ENCODE peak calls at places on chromosomes 12 and 14, in ten cellular contexts. One of them, this sample, is unnamed.

GRCh38 chr12:52434096-52434733 is at the start of gene KRT75:
- DNase-seq in transverse colon: no peak
- DNase-seq in right lobe of liver: no peak
- DNase-seq in breast epithelium: no peak
- DNase-seq in HCT116: no peak
- DNase-seq in A549: no peak
- DNase-seq in ovary: no peak
- DNase-seq in stomach: no peak
- DNase-seq in endothelial cell of umbilical vein: no peak
- DNase-seq in IMR-90: no peak
- DNase-seq in this sample: no peak

GRCh38 chr12:24195063-24195462 is 245.6 kb upstream of the SOX5 start:
- DNase-seq in breast epithelium: no peak
- DNase-seq in right lobe of liver: no peak
- DNase-seq in IMR-90: no peak
- DNase-seq in ovary: no peak
- DNase-seq in stomach: no peak
- DNase-seq in transverse colon: no peak
- DNase-seq in endothelial cell of umbilical vein: no peak
- DNase-seq in A549: no peak
- DNase-seq in HCT116: no peak
- DNase-seq in this sample: no peak

GRCh38 chr12:93502802-93503623 is 35.7 kb downstream of the MRPL42 start:
- DNase-seq in endothelial cell of umbilical vein: peak
- DNase-seq in breast epithelium: no peak
- DNase-seq in A549: no peak
- DNase-seq in HCT116: peak
- DNase-seq in ovary: peak
- DNase-seq in right lobe of liver: no peak
- DNase-seq in stomach: peak
- DNase-seq in IMR-90: peak
- DNase-seq in transverse colon: peak
- DNase-seq in this sample: no peak

GRCh38 chr12:26580619-26581018 is 252.4 kb downstream of the ITPR2 start:
- DNase-seq in right lobe of liver: no peak
- DNase-seq in IMR-90: no peak
- DNase-seq in endothelial cell of umbilical vein: no peak
- DNase-seq in A549: no peak
- DNase-seq in transverse colon: no peak
- DNase-seq in ovary: no peak
- DNase-seq in breast epithelium: no peak
- DNase-seq in HCT116: no peak
- DNase-seq in stomach: no peak
- DNase-seq in this sample: no peak

GRCh38 chr12:1787714-1788113 is 32.7 kb upstream of the LRTM2 start:
- DNase-seq in endothelial cell of umbilical vein: no peak
- DNase-seq in A549: no peak
- DNase-seq in IMR-90: no peak
- DNase-seq in ovary: no peak
- DNase-seq in transverse colon: no peak
- DNase-seq in right lobe of liver: peak
- DNase-seq in HCT116: no peak
- DNase-seq in stomach: no peak
- DNase-seq in breast epithelium: no peak
- DNase-seq in this sample: no peak

GRCh38 chr12:130775953-130776856 is 60.1 kb upstream of the RIMBP2 start:
- DNase-seq in IMR-90: peak
- DNase-seq in breast epithelium: no peak
- DNase-seq in ovary: peak
- DNase-seq in A549: peak
- DNase-seq in right lobe of liver: no peak
- DNase-seq in stomach: no peak
- DNase-seq in HCT116: peak
- DNase-seq in transverse colon: peak
- DNase-seq in endothelial cell of umbilical vein: peak
- DNase-seq in this sample: peak

GRCh38 chr12:54159549-54159948 is 29.2 kb downstream of the SMUG1 start:
- DNase-seq in endothelial cell of umbilical vein: no peak
- DNase-seq in IMR-90: no peak
- DNase-seq in stomach: no peak
- DNase-seq in breast epithelium: no peak
- DNase-seq in ovary: no peak
- DNase-seq in HCT116: no peak
- DNase-seq in right lobe of liver: no peak
- DNase-seq in transverse colon: no peak
- DNase-seq in A549: no peak
- DNase-seq in this sample: no peak

GRCh38 chr12:89574736-89575208 is 48.9 kb upstream of the POC1B start:
- DNase-seq in transverse colon: no peak
- DNase-seq in ovary: no peak
- DNase-seq in right lobe of liver: no peak
- DNase-seq in IMR-90: peak
- DNase-seq in stomach: no peak
- DNase-seq in breast epithelium: no peak
- DNase-seq in endothelial cell of umbilical vein: peak
- DNase-seq in A549: no peak
- DNase-seq in HCT116: no peak
- DNase-seq in this sample: peak

DNA sequence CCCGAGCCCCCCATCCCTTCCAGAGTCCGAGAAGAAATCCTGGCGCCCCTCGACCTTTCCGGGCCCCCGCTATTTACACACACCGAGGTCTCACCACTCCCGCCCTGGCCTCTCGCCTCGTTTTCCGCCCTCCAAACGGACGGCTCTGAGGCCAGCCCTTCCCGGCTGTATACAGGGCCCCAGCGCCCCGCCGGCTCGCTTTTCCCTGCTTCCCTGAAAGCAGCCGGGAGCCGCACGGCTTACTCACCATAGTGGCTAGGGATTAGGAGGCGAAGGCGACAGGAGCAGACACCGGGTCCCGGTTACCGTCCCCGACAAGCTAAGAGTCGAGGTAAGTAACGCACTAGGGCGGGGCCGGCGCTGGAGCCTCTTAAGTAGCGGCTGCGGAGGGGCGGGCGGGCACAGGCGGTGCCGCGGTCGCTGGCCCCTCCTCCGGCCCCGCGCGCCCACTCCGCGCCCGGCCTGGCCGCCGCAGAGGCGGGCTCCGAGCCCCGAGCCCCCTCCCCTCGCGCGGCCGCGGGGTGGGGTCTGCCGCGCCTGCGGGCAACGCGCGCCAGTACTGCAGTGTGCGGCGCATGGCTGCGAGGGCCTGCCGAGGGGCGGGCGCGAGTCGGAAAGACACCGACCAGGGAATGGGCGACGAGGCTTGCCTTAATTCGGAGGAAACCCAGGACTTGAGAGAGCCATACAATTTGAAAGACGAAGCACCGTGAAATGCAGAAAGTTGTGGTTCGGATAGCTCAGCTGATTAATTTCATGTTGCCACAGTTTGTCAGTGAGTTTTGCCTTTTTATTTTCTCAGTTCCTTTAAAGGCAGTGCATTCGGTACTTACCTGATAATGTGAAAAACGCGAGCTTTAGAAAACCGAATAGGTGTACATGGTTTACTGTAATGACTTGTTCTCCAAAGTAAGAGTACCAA is at the start of gene TUBA1B:
- DNase-seq in endothelial cell of umbilical vein: peak
- DNase-seq in breast epithelium: peak
- DNase-seq in right lobe of liver: peak
- DNase-seq in transverse colon: peak
- DNase-seq in HCT116: peak
- DNase-seq in ovary: peak
- DNase-seq in stomach: peak
- DNase-seq in IMR-90: peak
- DNase-seq in A549: peak
- DNase-seq in this sample: peak
- TF ChIP-seq POLR2A in endothelial cell of umbilical vein: peak
- TF ChIP-seq POLR2A in breast epithelium: peak
- TF ChIP-seq POLR2A in right lobe of liver: peak
- TF ChIP-seq POLR2A in transverse colon: peak
- TF ChIP-seq POLR2A in HCT116: peak
- TF ChIP-seq POLR2A in ovary: peak
- TF ChIP-seq POLR2A in stomach: peak
- TF ChIP-seq POLR2A in IMR-90: peak
- TF ChIP-seq POLR2A in A549: peak
- TF ChIP-seq POLR2A in this sample: peak

GRCh38 chr12:108567388-108567787 is 5.0 kb downstream of the ISCU start:
- DNase-seq in HCT116: no peak
- DNase-seq in A549: no peak
- DNase-seq in transverse colon: no peak
- DNase-seq in IMR-90: no peak
- DNase-seq in ovary: no peak
- DNase-seq in stomach: no peak
- DNase-seq in right lobe of liver: no peak
- DNase-seq in breast epithelium: no peak
- DNase-seq in endothelial cell of umbilical vein: no peak
- DNase-seq in this sample: no peak

GRCh38 chr12:108566452-108566851 is 4.1 kb downstream of the ISCU start:
- DNase-seq in breast epithelium: no peak
- DNase-seq in right lobe of liver: no peak
- DNase-seq in IMR-90: no peak
- DNase-seq in transverse colon: no peak
- DNase-seq in endothelial cell of umbilical vein: no peak
- DNase-seq in stomach: no peak
- DNase-seq in ovary: no peak
- DNase-seq in A549: no peak
- DNase-seq in HCT116: no peak
- DNase-seq in this sample: no peak

GRCh38 chr12:108567974-108568652 is 5.7 kb downstream of the ISCU start:
- DNase-seq in ovary: no peak
- DNase-seq in breast epithelium: no peak
- DNase-seq in endothelial cell of umbilical vein: peak
- DNase-seq in HCT116: no peak
- DNase-seq in transverse colon: no peak
- DNase-seq in right lobe of liver: peak
- DNase-seq in IMR-90: peak
- DNase-seq in A549: no peak
- DNase-seq in stomach: no peak
- DNase-seq in this sample: no peak

GRCh38 chr12:108570743-108571603 is 8.6 kb downstream of the ISCU start:
- DNase-seq in IMR-90: peak
- DNase-seq in stomach: no peak
- DNase-seq in HCT116: peak
- DNase-seq in ovary: no peak
- DNase-seq in right lobe of liver: peak
- DNase-seq in transverse colon: no peak
- DNase-seq in A549: no peak
- DNase-seq in endothelial cell of umbilical vein: peak
- DNase-seq in breast epithelium: no peak
- DNase-seq in this sample: no peak

GRCh38 chr12:108568653-108569154 is 6.3 kb downstream of the ISCU start:
- DNase-seq in transverse colon: peak
- DNase-seq in endothelial cell of umbilical vein: no peak
- DNase-seq in stomach: no peak
- DNase-seq in right lobe of liver: peak
- DNase-seq in A549: no peak
- DNase-seq in IMR-90: no peak
- DNase-seq in HCT116: no peak
- DNase-seq in breast epithelium: no peak
- DNase-seq in ovary: no peak
- DNase-seq in this sample: no peak
- TF ChIP-seq POLR2A in transverse colon: no peak
- TF ChIP-seq POLR2A in endothelial cell of umbilical vein: no peak
- TF ChIP-seq POLR2A in stomach: no peak
- TF ChIP-seq POLR2A in right lobe of liver: no peak
- TF ChIP-seq POLR2A in A549: no peak
- TF ChIP-seq POLR2A in IMR-90: no peak
- TF ChIP-seq POLR2A in HCT116: no peak
- TF ChIP-seq POLR2A in breast epithelium: no peak
- TF ChIP-seq POLR2A in ovary: no peak
- TF ChIP-seq POLR2A in this sample: no peak

DNA sequence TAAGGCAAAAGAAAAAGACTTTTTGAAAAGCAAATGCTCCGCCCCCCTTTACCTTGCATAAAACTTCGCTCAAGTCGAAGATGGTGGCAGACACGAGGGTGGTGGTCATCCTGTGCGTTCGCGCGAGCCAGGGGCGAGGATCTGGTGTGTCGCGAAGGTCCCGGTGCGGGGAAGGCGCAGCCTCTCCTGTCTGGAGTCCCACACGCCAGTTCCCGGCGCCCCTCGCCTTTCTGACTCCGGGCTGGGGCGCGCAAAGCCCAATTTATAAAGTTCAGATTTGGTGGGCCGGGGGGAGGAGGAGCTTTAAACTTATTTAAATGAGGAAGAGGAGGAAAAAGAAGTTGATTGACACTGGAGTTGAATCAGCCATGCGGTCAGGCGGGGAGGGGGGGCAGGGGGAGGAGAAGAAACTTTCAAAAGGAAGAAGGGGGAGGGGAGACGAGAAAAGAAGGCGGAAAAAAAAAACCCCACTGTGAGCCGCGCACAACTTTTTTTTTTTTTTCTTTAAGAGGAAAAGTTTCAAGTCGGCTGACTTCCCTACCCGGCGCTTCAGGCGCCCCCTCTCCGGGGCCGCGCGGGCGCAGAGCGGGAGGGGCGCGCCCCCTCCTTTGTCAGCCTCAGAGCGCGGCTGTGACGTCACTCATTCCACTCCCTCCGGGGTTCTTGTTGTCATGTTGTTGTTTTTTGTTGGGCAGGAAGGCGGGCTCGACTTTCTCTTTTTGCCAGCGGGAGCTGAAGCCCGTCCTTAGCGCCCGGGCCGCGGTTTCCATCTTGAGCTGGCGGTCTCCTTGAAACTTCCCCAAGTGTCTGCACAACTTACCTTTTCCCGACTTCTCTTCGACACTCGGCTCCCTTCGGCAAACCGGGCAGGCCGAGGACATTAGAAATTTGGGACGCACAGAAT is at the start of gene ZFP36L1:
- DNase-seq in breast epithelium: peak
- DNase-seq in transverse colon: peak
- DNase-seq in stomach: peak
- DNase-seq in A549: peak
- DNase-seq in HCT116: peak
- DNase-seq in IMR-90: peak
- DNase-seq in ovary: peak
- DNase-seq in endothelial cell of umbilical vein: peak
- DNase-seq in right lobe of liver: peak
- DNase-seq in this sample: no peak
- TF ChIP-seq POLR2A in breast epithelium: peak
- TF ChIP-seq POLR2A in transverse colon: peak
- TF ChIP-seq POLR2A in stomach: peak
- TF ChIP-seq POLR2A in A549: peak
- TF ChIP-seq POLR2A in HCT116: peak
- TF ChIP-seq POLR2A in IMR-90: peak
- TF ChIP-seq POLR2A in ovary: peak
- TF ChIP-seq POLR2A in endothelial cell of umbilical vein: peak
- TF ChIP-seq POLR2A in right lobe of liver: peak
- TF ChIP-seq POLR2A in this sample: peak

GRCh38 chr14:64841121-64841611 is 38.5 kb downstream of the SPTB start:
- DNase-seq in right lobe of liver: no peak
- DNase-seq in HCT116: peak
- DNase-seq in ovary: no peak
- DNase-seq in transverse colon: no peak
- DNase-seq in IMR-90: peak
- DNase-seq in breast epithelium: no peak
- DNase-seq in A549: peak
- DNase-seq in endothelial cell of umbilical vein: no peak
- DNase-seq in stomach: no peak
- DNase-seq in this sample: peak

GRCh38 chr14:64844993-64845536 is 34.6 kb downstream of the SPTB start:
- DNase-seq in transverse colon: no peak
- DNase-seq in endothelial cell of umbilical vein: no peak
- DNase-seq in breast epithelium: no peak
- DNase-seq in IMR-90: no peak
- DNase-seq in right lobe of liver: no peak
- DNase-seq in stomach: no peak
- DNase-seq in A549: no peak
- DNase-seq in HCT116: no peak
- DNase-seq in ovary: no peak
- DNase-seq in this sample: no peak

GRCh38 chr14:64838656-64839055 is 41.1 kb downstream of the SPTB start:
- DNase-seq in breast epithelium: no peak
- DNase-seq in IMR-90: no peak
- DNase-seq in transverse colon: no peak
- DNase-seq in right lobe of liver: no peak
- DNase-seq in stomach: no peak
- DNase-seq in endothelial cell of umbilical vein: no peak
- DNase-seq in HCT116: no peak
- DNase-seq in A549: no peak
- DNase-seq in ovary: no peak
- DNase-seq in this sample: no peak

GRCh38 chr14:64844272-64844671 is 35.4 kb downstream of the SPTB start:
- DNase-seq in A549: no peak
- DNase-seq in breast epithelium: no peak
- DNase-seq in HCT116: no peak
- DNase-seq in right lobe of liver: no peak
- DNase-seq in endothelial cell of umbilical vein: no peak
- DNase-seq in IMR-90: no peak
- DNase-seq in transverse colon: no peak
- DNase-seq in stomach: no peak
- DNase-seq in ovary: no peak
- DNase-seq in this sample: no peak

GRCh38 chr14:64841772-64842490 is 37.8 kb downstream of the SPTB start:
- DNase-seq in stomach: no peak
- DNase-seq in ovary: no peak
- DNase-seq in IMR-90: no peak
- DNase-seq in right lobe of liver: no peak
- DNase-seq in breast epithelium: no peak
- DNase-seq in endothelial cell of umbilical vein: no peak
- DNase-seq in HCT116: no peak
- DNase-seq in transverse colon: no peak
- DNase-seq in A549: no peak
- DNase-seq in this sample: no peak
- TF ChIP-seq POLR2A in stomach: no peak
- TF ChIP-seq POLR2A in ovary: no peak
- TF ChIP-seq POLR2A in IMR-90: no peak
- TF ChIP-seq POLR2A in right lobe of liver: no peak
- TF ChIP-seq POLR2A in breast epithelium: no peak
- TF ChIP-seq POLR2A in endothelial cell of umbilical vein: no peak
- TF ChIP-seq POLR2A in HCT116: no peak
- TF ChIP-seq POLR2A in transverse colon: no peak
- TF ChIP-seq POLR2A in A549: no peak
- TF ChIP-seq POLR2A in this sample: no peak